ENCODE peak calls at places on chromosomes 12 and 14, in four cellular contexts. U is choroid plexus epithelial cell, J is fibroblast of lung, K is H1. D is an unnamed sample.

GRCh38 chr12:115756804-115757203 is 520.7 kb downstream of the MED13L start:
- DNase-seq in K (no peak), J (no peak), U (no peak), D (no peak)

GRCh38 chr12:116717466-116718457 is 20.1 kb downstream of the SPRING1 start:
- DNase-seq in J (peak), K (no peak), U (peak), D (no peak)

GRCh38 chr12:90897316-90897715 is 57.7 kb downstream of the CCER1 start:
- DNase-seq in U (no peak), K (no peak), J (no peak), D (no peak)

GRCh38 chr12:92034858-92035401 is 110.7 kb downstream of the BTG1 start:
- DNase-seq in K (no peak), J (peak), U (peak), D (peak)

GRCh38 chr12:54352891-54353874 is 11.1 kb downstream of the GPR84 start:
- DNase-seq in U (peak), J (peak), K (no peak), D (no peak)

GRCh38 chr14:60800409-60800808 is 65.8 kb downstream of the MNAT1 start:
- DNase-seq in J (no peak), U (no peak), K (no peak), D (no peak)

GRCh38 chr12:57477710-57478681 is 1.7 kb downstream of the ARHGAP9 start:
- DNase-seq in J (peak), U (peak), K (no peak), D (peak)

GRCh38 chr12:77032406-77032805 is 33.0 kb downstream of the E2F7 start:
- DNase-seq in U (peak), K (no peak), J (peak), D (no peak)

GRCh38 chr12:111174283-111175108 is 194.4 kb downstream of the PHETA1 start:
- DNase-seq in K (no peak), U (no peak), J (no peak), D (no peak)

GRCh38 chr12:75345531-75345930 is 11.1 kb downstream of the GLIPR1L1 start:
- DNase-seq in U (no peak), K (no peak), J (no peak), D (no peak)

GRCh38 chr14:73943083-73943482 is 6.8 kb downstream of the FAM161B start:
- DNase-seq in U (peak), K (no peak), J (peak), D (no peak)

GRCh38 chr12:76422878-76423438 is 74.7 kb upstream of the BBS10 start:
- DNase-seq in U (peak), K (no peak), J (peak), D (no peak)

GRCh38 chr12:104710940-104711725 is 247.0 kb downstream of the SLC41A2 start:
- DNase-seq in J (peak), U (peak), K (no peak), D (no peak)

GRCh38 chr14:92619671-92620437 is 106.3 kb downstream of the RIN3 start:
- DNase-seq in K (no peak), J (no peak), U (no peak), D (peak)

GRCh38 chr12:32197421-32197820 is 90.8 kb downstream of the BICD1 start:
- DNase-seq in J (no peak), U (no peak), K (no peak), D (no peak)

GRCh38 chr14:102189858-102190257 is 50.2 kb downstream of the WDR20 start:
- DNase-seq in K (no peak), J (no peak), U (no peak), D (no peak)

GRCh38 chr12:116631619-116632018 is 72.4 kb downstream of the MAP1LC3B2 start:
- DNase-seq in J (no peak), U (no peak), K (no peak), D (no peak)

GRCh38 chr12:51009038-51009437 is 17.1 kb downstream of the SLC11A2 start:
- DNase-seq in J (peak), K (no peak), U (peak), D (peak)

GRCh38 chr12:39975374-39975918 is 130.4 kb downstream of the SLC2A13 start:
- DNase-seq in U (peak), K (no peak), J (peak), D (no peak)

GRCh38 chr12:118500302-118500701 is 123.9 kb downstream of the SUDS3 start:
- DNase-seq in U (no peak), J (no peak), K (no peak), D (no peak)

GRCh38 chr12:52496590-52497071 is 3.6 kb upstream of the KRT6A start:
- DNase-seq in U (peak), J (peak), K (no peak), D (no peak)

GRCh38 chr14:73025544-73025943 is 1.4 kb downstream of the ZFYVE1 start:
- DNase-seq in J (peak), U (peak), K (no peak), D (no peak)

GRCh38 chr12:56336361-56337167 is 2.1 kb upstream of the IL23A start:
- DNase-seq in J (no peak), K (no peak), U (no peak), D (peak)

GRCh38 chr12:6966351-6966750 is 4.1 kb downstream of the PHB2 start:
- DNase-seq in J (no peak), U (peak), K (no peak), D (no peak)

GRCh38 chr12:96211989-96212388 is 17.8 kb downstream of the ELK3 start:
- DNase-seq in U (no peak), J (no peak), K (no peak), D (no peak)

GRCh38 chr12:58301337-58302122 is 360.2 kb downstream of the ATP23 start:
- DNase-seq in K (no peak), J (no peak), U (no peak), D (no peak)

GRCh38 chr12:2640709-2641108 is 154.1 kb upstream of the FKBP4 start:
- DNase-seq in K (no peak), U (peak), J (peak), D (peak)

GRCh38 chr12:105382771-105383632 is 52.5 kb downstream of the C12orf75 start:
- DNase-seq in J (peak), K (no peak), U (peak), D (no peak)

GRCh38 chr14:91357731-91358319 is 59.8 kb downstream of the CCDC88C start:
- DNase-seq in J (no peak), K (no peak), U (no peak), D (peak)

GRCh38 chr14:63737582-63738006 is 9.7 kb upstream of the SGPP1 start:
- DNase-seq in J (peak), K (no peak), U (peak), D (no peak)

GRCh38 chr14:29016050-29016900 is 249.7 kb downstream of the FOXG1 start:
- DNase-seq in U (peak), J (peak), K (peak), D (no peak)

GRCh38 chr12:4268549-4269181 is 4.9 kb upstream of the CCND2 start:
- DNase-seq in K (no peak), J (no peak), U (no peak), D (peak)
- H3K4me3 ChIP-seq in K (peak), J (peak), U (peak), D (peak)

GRCh38 chr12:23719493-23719892 is 230.0 kb downstream of the SOX5 start:
- DNase-seq in J (no peak), K (no peak), U (no peak), D (no peak)
- H3K4me3 ChIP-seq in J (no peak), K (no peak), U (no peak), D (no peak)

GRCh38 chr14:23364164-23364571 is 804 bp downstream of the EFS start:
- DNase-seq in U (no peak), J (peak), K (no peak), D (peak)

GRCh38 chr14:23364604-23365352 is at the start of gene EFS:
- DNase-seq in J (peak), K (no peak), U (peak), D (peak)

GRCh38 chr14:23370221-23370620 is 2.4 kb upstream of the IL25 start:
- DNase-seq in J (no peak), U (no peak), K (no peak), D (peak)

GRCh38 chr14:23365353-23366162 is 586 bp upstream of the EFS start:
- DNase-seq in J (peak), U (peak), K (no peak), D (peak)

GRCh38 chr14:23366163-23366921 is 1.4 kb upstream of the EFS start:
- DNase-seq in J (peak), U (peak), K (no peak), D (peak)
- H3K4me3 ChIP-seq in J (peak), U (peak), K (peak), D (peak)

GRCh38 chr14:81855007-81855406 is 321.4 kb upstream of the SEL1L start:
- DNase-seq in U (no peak), K (no peak), J (no peak), D (no peak)

DNA sequence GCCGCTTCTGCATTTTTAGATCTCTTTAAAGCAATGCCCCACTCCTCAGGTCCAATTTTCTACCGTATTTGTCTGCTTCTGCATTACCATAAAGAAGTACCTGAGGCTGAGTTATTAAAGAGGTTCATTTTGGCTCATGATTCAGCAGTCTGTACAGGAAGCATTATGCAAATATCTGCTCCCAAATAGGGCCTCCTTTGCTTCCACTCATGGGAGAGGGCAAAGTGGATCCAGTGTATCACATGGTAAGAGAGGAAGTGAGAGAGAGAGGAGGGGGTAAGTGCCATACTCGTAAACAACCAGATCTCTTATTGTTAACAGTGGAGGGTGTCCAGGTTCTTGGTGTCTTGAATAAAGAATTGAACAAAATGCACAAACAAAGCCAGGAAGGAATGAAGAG is 316.1 kb upstream of the SEL1L start:
- DNase-seq in K (no peak), U (no peak), J (no peak), D (no peak)
- H3K4me3 ChIP-seq in K (no peak), U (no peak), J (no peak), D (no peak)

DNA sequence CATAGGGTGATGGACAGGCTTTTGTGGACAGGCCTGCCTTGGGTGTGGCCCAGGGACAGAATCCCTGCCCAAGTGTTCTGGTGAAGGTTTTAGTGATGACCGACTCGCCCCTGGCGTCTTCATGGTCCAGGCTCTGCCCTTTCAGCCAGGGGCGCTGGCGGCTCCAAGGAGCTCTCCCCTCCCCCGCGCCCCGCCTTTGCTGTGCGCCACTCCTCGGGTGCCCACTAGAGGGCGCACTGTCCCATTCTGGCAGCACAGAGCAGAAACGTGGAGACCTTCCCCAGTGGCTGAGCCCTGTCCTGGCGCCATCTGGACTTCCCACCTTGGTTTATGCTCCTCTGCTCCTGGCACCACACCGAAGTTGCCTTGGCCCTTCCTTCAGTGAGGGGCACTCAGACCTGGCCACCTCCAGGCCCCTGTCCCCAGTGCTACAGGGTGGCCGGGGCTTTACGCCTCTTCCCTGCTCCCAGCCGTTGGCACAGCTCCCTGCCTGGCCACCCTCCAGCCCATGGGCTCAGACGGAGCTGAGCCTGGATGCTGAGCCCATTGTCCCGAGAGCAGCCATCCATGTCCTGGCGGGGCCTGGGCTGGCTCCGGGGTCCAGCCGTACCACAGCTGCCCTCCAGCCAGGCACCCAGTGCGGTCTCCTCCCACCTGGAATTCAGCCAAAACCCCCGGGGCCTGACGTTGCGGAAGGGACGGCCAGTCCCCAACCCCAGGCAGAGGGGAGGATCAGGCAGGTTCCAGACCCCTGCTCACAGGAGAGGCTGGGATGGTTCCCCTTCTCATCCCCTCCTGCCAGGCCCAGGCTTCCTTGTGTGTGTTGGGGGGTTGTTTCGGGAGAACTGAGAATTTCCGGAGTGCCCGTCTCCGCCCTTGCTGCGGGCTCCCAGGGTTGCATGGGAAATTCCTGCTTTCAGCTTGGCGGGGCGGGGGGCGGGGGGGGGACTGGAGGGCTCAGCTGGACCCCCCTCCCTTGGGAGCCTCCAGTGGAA is 5.6 kb upstream of the CRIP1 start:
- DNase-seq in J (peak), U (peak), K (peak), D (peak)
- H3K4me3 ChIP-seq in J (peak), U (peak), K (peak), D (peak)

DNA sequence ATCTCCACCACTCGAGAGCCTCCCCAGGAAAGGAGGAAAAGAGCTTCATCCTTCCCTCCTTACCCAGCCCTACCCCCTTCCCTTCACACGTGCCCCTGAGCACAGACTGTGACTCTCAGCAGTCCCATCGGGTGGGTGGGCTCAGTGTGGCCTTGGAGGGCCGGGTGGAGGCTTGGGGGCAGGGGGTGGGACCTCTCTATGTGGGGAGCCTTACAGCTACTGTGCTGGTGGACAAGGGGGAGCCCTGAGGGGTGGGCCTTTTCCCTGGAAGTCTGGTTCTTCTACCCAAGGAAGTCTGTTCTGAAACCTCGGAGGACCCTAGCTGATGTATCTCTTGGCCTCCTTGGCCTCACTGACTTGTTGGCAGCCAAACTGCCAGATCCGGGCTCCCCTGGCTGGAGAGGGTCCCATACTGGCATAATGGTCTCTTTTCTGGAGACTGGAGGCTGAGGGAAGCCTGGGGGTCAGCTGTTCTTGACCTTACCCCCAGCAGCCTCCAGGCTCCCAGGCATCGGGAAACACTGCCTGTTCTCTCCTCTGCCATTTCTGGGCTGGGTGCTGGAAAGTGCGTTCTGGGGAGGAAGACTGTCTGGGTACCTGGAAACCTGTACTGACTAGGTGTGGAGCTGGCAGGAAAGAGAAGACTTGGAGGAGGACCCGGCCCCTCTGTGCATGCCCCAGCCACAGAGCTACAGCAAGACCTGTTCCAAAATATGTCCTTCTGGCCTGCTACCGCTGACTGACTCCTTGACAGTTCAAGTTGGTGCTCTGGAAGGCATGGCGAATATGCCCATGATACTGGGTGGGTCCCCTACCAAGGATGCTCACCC is 7.6 kb downstream of the VASH1 start:
- DNase-seq in U (no peak), K (no peak), J (no peak), D (peak)
- H3K4me3 ChIP-seq in U (no peak), K (no peak), J (no peak), D (no peak)